ENCODE peak calls at places on chromosomes 4 and X, in nine cellular contexts. L is AG10803, N is fibroblast of lung, P is heart right ventricle, O is brain microvascular endothelial cell, Q is GM12864, C is bronchial epithelial cell, M is Peyer's patch, Z is WERI-Rb-1. I is an unnamed sample.

GRCh38 chr4:137707626-137708025 is 175.3 kb upstream of the PCDH18 start:
- DNase-seq in C (peak; percentile 57), N (peak; percentile 60), Z (no peak), L (no peak), P (no peak), M (no peak), Q (no peak), O (peak; percentile 51), I (no peak)

GRCh38 chr4:168221298-168221697 is 97.3 kb downstream of the DDX60 start:
- DNase-seq in L (peak; percentile 57), M (no peak), Z (no peak), Q (no peak), N (peak; percentile 91), P (no peak), C (peak; percentile 78), O (peak; percentile 80), I (no peak)

GRCh38 chrX:22093550-22093949 is 61.4 kb downstream of the PHEX start:
- DNase-seq in C (no peak), M (no peak), Z (no peak), L (no peak), Q (no peak), N (no peak), P (no peak), O (no peak), I (no peak)

GRCh38 chr4:156764145-156764544 is 207.5 kb downstream of the PDGFC start:
- DNase-seq in Q (no peak), C (no peak), P (no peak), Z (no peak), O (no peak), M (no peak), L (peak; percentile 89), N (no peak), I (no peak)

GRCh38 chr4:139562067-139562684 is 6.2 kb upstream of the SETD7 start:
- DNase-seq in C (no peak), M (no peak), N (no peak), O (no peak), Z (no peak), L (no peak), P (no peak), Q (no peak), I (no peak)

GRCh38 chr4:30719363-30720020 is 677 bp upstream of the PCDH7 start:
- DNase-seq in L (peak; percentile 13), P (peak; percentile 52), C (peak; percentile 47), Q (no peak), Z (peak; percentile 65), O (peak; percentile 35), N (peak; percentile 73), M (peak; percentile 48), I (peak; percentile 90)

GRCh38 chr4:129453524-129453923 is 357.6 kb downstream of the C4orf33 start:
- DNase-seq in O (no peak), C (no peak), Z (no peak), L (no peak), N (no peak), Q (no peak), M (no peak), P (no peak), I (no peak)

GRCh38 chr4:84573335-84573734 is 9.6 kb upstream of the CDS1 start:
- DNase-seq in L (no peak), M (no peak), P (no peak), O (no peak), C (no peak), Q (no peak), Z (no peak), N (no peak), I (no peak)

GRCh38 chrX:22164770-22165388 is 107.8 kb upstream of the CBLL2 start:
- DNase-seq in L (peak; percentile 43), C (peak; percentile 65), Q (no peak), M (no peak), O (peak; percentile 6), P (no peak), N (peak; percentile 53), Z (no peak), I (no peak)

GRCh38 chr4:8910822-8911310 is 39.2 kb upstream of the HMX1 start:
- DNase-seq in L (no peak), M (peak; percentile 36), C (no peak), P (no peak), N (no peak), O (no peak), Z (peak; percentile 77), Q (no peak), I (no peak)

GRCh38 chrX:122203399-122203798 is 980.7 kb upstream of the GRIA3 start:
- DNase-seq in C (no peak), Z (no peak), L (no peak), N (no peak), Q (no peak), O (no peak), P (no peak), M (no peak), I (no peak)

GRCh38 chrX:44874481-44875184 is 1.6 kb downstream of the KDM6A start:
- DNase-seq in C (peak; percentile 38), M (peak; percentile 64), N (peak; percentile 37), O (no peak), Z (peak; percentile 25), Q (no peak), P (peak; percentile 15), L (peak; percentile 31), I (no peak)

GRCh38 chrX:39759526-39760224 is 338.1 kb downstream of the BCOR start:
- DNase-seq in L (peak; percentile 73), N (peak; percentile 68), C (no peak), Q (no peak), M (no peak), Z (no peak), O (peak; percentile 66), P (no peak), I (peak; percentile 78)

GRCh38 chrX:42519666-42520231 is 258.2 kb downstream of the PPP1R2C start:
- DNase-seq in M (no peak), Q (no peak), O (peak; percentile 67), Z (no peak), P (no peak), L (peak; percentile 67), C (peak; percentile 45), N (peak; percentile 47), I (no peak)

DNA sequence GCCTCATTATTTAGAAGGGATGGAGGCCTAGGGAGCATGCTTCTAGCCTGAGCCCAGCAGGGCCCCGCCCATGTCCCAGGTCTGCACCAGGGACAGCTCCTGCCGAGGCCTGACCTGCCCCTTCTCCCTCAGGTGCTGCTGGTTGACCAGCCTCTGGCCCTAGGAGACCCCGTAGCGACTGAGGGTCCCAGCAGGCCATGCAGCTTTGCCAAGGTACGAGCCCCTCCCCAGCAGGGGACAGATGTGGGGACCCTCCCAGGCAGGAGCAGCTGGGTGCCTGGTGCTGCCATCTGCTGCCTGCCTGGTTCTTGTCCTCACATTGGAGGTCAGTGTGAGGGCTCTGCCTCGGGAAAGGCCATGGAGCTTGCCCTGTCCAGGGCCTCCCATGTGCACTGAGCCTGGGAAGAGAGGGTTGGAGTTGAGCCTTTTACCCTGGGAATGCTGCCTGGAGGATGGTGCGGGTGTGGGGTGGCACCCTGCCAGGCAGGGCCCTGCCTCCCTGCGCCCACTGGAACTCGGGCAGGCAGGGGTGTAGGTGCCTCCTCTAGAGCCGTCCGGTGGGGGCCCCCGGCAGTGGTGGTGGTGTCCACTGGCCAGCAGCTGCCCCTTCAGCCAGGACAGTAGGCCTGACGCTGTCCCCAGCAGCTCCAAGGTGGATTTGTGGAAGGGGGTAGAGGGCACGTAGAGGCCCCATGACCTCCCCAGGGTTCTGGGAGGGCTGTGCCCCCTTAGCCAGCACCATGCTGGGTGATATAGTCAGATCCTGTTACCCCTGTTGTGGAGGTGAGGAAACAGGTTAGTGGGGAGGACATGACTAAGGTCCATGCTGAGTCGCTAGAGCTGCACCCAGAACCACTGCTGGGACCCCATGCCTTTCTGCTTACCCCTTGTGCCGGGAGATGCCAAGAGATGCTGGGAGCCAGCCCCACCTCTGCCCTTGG is 2.2 kb upstream of the MSANTD1 start:
- DNase-seq in N (no peak), C (no peak), M (no peak), Q (no peak), Z (peak; percentile 55), O (no peak), P (no peak), L (no peak), I (no peak)
- TF ChIP-seq CTCF in N (no peak), C (no peak), M (no peak), Q (no peak), Z (peak; percentile 66), O (peak; percentile 19), P (no peak), L (no peak), I (no peak)

DNA sequence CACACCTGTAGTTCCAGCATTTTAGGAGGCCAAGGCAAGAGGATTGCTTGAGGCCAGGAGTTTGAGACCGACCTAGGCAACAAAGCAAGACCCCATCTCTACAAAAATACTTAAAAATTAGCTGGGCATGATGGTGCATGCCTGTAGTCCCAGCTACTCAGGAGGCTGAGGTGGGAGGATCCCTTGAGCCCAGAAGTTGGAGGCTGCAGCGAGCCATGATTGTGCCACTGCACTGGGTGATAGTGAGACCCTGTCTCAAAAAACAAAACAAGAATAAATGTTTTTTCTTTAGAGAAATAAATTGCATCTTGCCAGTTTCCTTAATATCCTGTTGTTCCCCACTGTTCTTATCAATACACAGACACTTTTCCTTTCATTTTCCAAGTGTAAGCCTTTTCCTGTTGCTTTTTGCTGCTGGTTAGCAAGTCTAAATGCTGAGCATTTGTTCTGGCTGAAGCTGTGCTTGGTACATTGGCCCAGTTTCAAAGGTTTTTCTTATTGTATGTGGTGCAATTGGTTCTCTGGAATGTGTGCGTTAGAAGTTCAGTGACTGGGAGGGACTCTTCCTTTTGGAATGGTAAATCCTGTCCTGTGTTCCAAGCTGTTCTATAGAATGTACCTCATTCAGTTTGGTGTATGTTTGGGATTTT is 98.2 kb downstream of the AFF1 start:
- DNase-seq in L (peak; percentile 86), N (peak; percentile 92), Q (no peak), M (no peak), P (no peak), C (peak; percentile 41), O (peak; percentile 60), Z (no peak), I (no peak)
- H3K4me3 ChIP-seq in L (peak overlapping the region; percentile 7), N (no peak overlapping the region), Q (no peak overlapping the region), M (peak overlapping the region; percentile 22), P (peak overlapping the region; percentile 21), C (no peak overlapping the region), O (no peak overlapping the region), Z (no peak overlapping the region), I (no peak overlapping the region)

GRCh38 chr4:122224348-122224747 is 72.2 kb downstream of the BLTP1 start:
- DNase-seq in Z (peak; percentile 12), P (peak; percentile 5), Q (no peak), N (peak; percentile 39), C (peak; percentile 3), M (no peak), L (peak; percentile 5), O (peak; percentile 31), I (no peak)
- TF ChIP-seq CTCF in Z (peak; percentile 27), P (no peak), Q (no peak), N (no peak), C (no peak), M (no peak), L (peak; percentile 43), O (peak; percentile 60), I (no peak)

DNA sequence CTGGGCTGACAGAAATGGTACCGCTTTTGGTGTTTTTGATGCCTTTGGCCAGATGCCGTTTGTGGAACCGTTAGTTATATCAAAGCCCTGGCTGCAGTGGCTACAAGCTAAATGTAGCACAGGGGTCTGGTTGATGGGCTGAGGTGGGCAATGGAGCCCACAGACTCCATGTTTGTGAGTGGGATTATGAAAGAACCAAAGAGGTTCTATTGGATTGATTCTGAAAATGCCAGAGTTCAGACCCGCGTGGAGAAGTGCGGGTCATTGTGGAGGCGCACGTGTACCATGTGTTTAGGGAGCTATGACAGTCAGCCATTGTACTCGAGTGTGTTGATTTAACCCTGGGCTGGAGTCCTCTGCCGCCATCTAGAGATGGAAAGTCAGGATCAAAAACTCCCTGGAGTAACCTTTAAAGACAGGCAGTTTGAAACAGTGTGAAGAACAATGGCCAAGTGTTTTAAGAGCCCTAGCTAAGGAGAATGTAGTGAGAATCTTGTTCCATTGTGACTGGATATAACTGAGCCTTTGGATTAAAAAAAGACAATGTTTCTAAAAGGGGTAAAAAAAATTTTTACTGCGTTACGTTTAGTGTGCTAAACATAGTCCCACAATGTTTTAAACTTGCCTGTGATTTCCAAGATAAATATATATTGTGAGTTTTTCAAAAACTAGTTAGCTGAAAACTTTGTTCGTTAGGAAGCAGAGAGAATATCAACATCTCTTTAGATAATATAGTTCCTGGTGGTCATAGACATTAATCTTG is 12.7 kb downstream of the ART3 start:
- DNase-seq in M (peak; percentile 70), N (peak; percentile 58), L (peak; percentile 40), Q (no peak), C (peak; percentile 72), P (peak; percentile 57), Z (peak; percentile 73), O (peak; percentile 71), I (no peak)
- H3K4me3 ChIP-seq in M (no peak overlapping the region), N (no peak overlapping the region), L (no peak overlapping the region), Q (no peak overlapping the region), C (no peak overlapping the region), P (peak overlapping the region; percentile 2), Z (peak overlapping the region; percentile 7), O (peak overlapping the region; percentile 2), I (no peak overlapping the region)

I was measured in tibial artery.